ENCODE peak calls at places on chromosomes 11 and 22, in eight cellular contexts. I is dorsolateral prefrontal cortex, S is Peyer's patch, O is cardiac muscle cell, M is cardiac fibroblast, Z is fibroblast of lung, N is OCI-LY7, U is DND-41. K is an unnamed sample.
A peak's percentile ranks its signal among the peaks of the same experiment; 100 is the strongest.

GRCh38 chr22:44876921-44877320 is 124.5 kb downstream of the ARHGAP8 start:
- DNase-seq in N (no peak), S (no peak), M (no peak), Z (no peak), O (no peak), I (no peak), U (no peak), K (no peak)

GRCh38 chr11:33444835-33445594 is 187.8 kb downstream of the HIPK3 start:
- DNase-seq in M (peak; percentile 33), S (no peak), U (no peak), I (no peak), Z (no peak), N (no peak), O (peak; percentile 9), K (no peak)

GRCh38 chr22:33726294-33726711 is 194.0 kb downstream of the LARGE1 start:
- DNase-seq in M (peak; percentile 58), Z (peak; percentile 71), O (peak; percentile 28), U (no peak), S (no peak), I (no peak), N (no peak), K (no peak)

GRCh38 chr22:46425011-46425410 is 89.5 kb downstream of the TRMU start:
- DNase-seq in M (peak; percentile 66), O (peak; percentile 11), U (no peak), N (no peak), I (no peak), Z (no peak), S (no peak), K (no peak)

GRCh38 chr22:49325531-49326395 is 501.9 kb downstream of the BRD1 start:
- DNase-seq in N (no peak), U (no peak), O (no peak), S (peak; percentile 23), I (peak; percentile 30), M (no peak), Z (no peak), K (peak; percentile 11)

GRCh38 chr11:67776834-67777530 is 102.6 kb upstream of the ALDH3B2 start:
- DNase-seq in M (no peak), U (no peak), I (no peak), S (no peak), Z (no peak), O (peak; percentile 23), N (no peak), K (no peak)

GRCh38 chr11:75261902-75262361 is 21.4 kb downstream of the TPBGL start:
- DNase-seq in O (no peak), I (peak; percentile 42), Z (no peak), N (no peak), M (no peak), S (no peak), U (no peak), K (no peak)

GRCh38 chr22:34804588-34804987 is 261.4 kb upstream of the ISX start:
- DNase-seq in Z (no peak), U (no peak), I (no peak), S (no peak), N (peak; percentile 1), O (no peak), M (no peak), K (no peak)

GRCh38 chr11:134741453-134742227 is 329.6 kb upstream of the B3GAT1 start:
- DNase-seq in U (peak; percentile 78), M (peak; percentile 4), Z (peak; percentile 44), O (peak; percentile 54), N (no peak), I (no peak), S (no peak), K (no peak)

GRCh38 chr22:30694638-30695350 is at the start of gene OSBP2:
- DNase-seq in M (no peak), N (no peak), O (peak; percentile 6), U (no peak), S (peak; percentile 69), I (peak; percentile 57), Z (no peak), K (peak; percentile 63)

GRCh38 chr11:121291896-121292502 is 572 bp upstream of the SC5D start:
- DNase-seq in M (no peak), N (peak; percentile 66), I (no peak), S (no peak), U (no peak), Z (no peak), O (peak; percentile 7), K (no peak)

GRCh38 chr22:46040471-46041465 is 63.8 kb upstream of the WNT7B start:
- DNase-seq in I (no peak), Z (no peak), U (no peak), N (peak; percentile 37), S (peak; percentile 41), O (no peak), M (no peak), K (no peak)

GRCh38 chr22:49100316-49100715 is 727.4 kb downstream of the BRD1 start:
- DNase-seq in Z (no peak), S (peak; percentile 24), N (no peak), I (no peak), O (no peak), M (no peak), U (no peak), K (no peak)

DNA sequence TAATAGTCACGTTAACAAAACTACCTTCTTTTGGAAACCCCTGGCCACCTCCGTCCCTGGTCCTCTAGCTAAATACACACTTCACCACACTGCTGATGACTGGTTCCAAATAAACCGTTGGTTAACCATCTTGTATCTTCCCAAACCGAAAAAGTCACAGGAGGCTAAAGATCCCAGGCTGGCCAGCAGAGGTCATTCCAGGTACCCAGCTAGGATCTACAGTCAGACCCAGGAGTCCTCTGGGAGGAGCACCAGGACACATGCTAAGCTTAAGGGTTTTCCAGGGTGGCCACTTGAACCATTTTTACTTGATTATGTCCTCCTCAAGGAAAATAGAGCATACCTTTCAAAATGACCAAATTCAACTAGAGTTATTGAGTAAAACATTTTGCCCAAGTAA is 103.2 kb downstream of the ETS1 start:
- DNase-seq in I (no peak), Z (no peak), N (no peak), O (no peak), U (no peak), M (no peak), S (no peak), K (no peak)
- TF ChIP-seq CTCF in I (peak; percentile 55), Z (no peak), N (peak; percentile 33), O (no peak), U (no peak), M (no peak), S (no peak), K (peak; percentile 5)

DNA sequence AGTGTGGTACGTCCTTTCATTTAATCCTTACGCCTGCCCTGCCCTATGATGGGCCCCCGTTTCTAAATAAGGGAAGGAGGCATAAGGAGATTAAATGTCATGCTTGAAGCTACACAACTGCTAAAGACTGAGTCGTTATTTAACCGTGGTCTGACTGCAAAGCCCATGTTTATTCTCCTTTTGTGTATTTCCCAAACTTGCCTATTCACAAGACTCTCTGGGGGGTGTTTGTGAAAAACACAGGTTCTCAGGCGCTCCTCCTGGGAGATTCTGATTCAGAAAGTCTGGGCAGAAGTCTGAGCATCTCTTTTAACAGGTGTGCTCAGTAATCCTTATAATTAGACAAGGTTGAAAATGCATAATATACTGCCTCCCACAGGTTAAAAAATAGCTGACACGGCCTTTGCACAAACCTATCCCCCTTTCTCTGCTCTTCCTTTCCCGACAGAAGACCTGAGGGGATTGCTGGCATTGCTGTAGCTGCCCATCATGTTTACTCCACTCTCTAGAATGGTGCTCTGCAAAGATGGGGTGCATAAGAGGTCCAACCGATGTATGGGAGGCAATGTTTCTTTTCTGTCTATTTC is 56.4 kb upstream of the ZBTB44 start:
- DNase-seq in M (no peak), Z (no peak), N (peak; percentile 44), I (no peak), U (no peak), O (no peak), S (no peak), K (peak; percentile 40)
- TF ChIP-seq CTCF in M (no peak), Z (no peak), N (peak; percentile 72), I (no peak), U (peak; percentile 37), O (no peak), S (no peak), K (peak; percentile 6)

DNA sequence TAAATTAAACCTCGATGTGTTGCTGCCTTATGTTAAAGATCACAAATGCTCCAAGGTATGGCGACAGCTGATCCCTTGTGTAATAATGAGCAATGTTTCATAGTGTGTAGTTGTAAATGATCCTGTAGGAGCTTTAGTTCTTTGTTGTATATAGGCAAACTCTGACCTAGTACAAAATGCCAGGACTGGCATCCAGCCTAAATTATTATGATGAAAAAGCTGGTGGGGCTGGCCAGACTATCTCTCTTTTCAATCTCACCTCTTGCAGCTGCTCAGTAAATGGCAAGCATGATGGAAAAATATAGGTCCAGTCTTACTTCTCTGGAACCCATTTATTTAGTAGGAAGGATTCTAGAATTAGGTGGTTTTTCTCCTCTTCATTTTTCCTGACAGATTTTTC is 345.1 kb upstream of the C11orf87 start:
- DNase-seq in M (no peak), O (peak; percentile 32), Z (no peak), U (no peak), N (no peak), S (no peak), I (no peak), K (no peak)
- TF ChIP-seq CTCF in M (no peak), O (no peak), Z (no peak), U (no peak), N (no peak), S (no peak), I (no peak), K (no peak)

GRCh38 chr11:132184079-132184478 is 813.7 kb downstream of the NTM start:
- DNase-seq in U (no peak), N (no peak), O (no peak), I (peak; percentile 56), S (no peak), Z (no peak), M (no peak), K (no peak)

GRCh38 chr11:132186193-132186592 is 815.8 kb downstream of the NTM start:
- DNase-seq in I (no peak), N (no peak), O (no peak), U (no peak), S (no peak), M (no peak), Z (no peak), K (no peak)

GRCh38 chr11:132186699-132187098 is 816.3 kb downstream of the NTM start:
- DNase-seq in I (no peak), O (no peak), M (no peak), Z (no peak), S (no peak), U (no peak), N (no peak), K (no peak)

GRCh38 chr11:132187814-132188213 is 817.4 kb downstream of the NTM start:
- DNase-seq in N (no peak), S (no peak), U (no peak), I (no peak), Z (no peak), O (peak; percentile 2), M (peak; percentile 56), K (no peak)

GRCh38 chr11:132187391-132187790 is 817.0 kb downstream of the NTM start:
- DNase-seq in U (no peak), Z (no peak), O (no peak), I (no peak), N (no peak), S (no peak), M (no peak), K (no peak)
- TF ChIP-seq CTCF in U (no peak), Z (no peak), O (no peak), I (no peak), N (no peak), S (no peak), M (no peak), K (no peak)